ENCODE peak calls at places on chromosome 16, in ten cellular contexts. One of them, this sample, is unnamed.
A peak's percentile ranks its signal among the peaks of the same experiment; 100 is the strongest.

GRCh38 chr16:74603848-74604247 is 3.1 kb downstream of the GLG1 start:
- DNase-seq in AG04450: no peak
- DNase-seq in tibial artery: no peak
- DNase-seq in mucosa of descending colon: no peak
- DNase-seq in CD4-positive, alpha-beta T cell: no peak
- DNase-seq in breast epithelium: no peak
- DNase-seq in mammary epithelial cell: no peak
- DNase-seq in cardiac fibroblast: peak; percentile 33
- DNase-seq in CD8-positive, alpha-beta T cell: no peak
- DNase-seq in pancreas: no peak
- DNase-seq in this sample: no peak

GRCh38 chr16:11202260-11203091 is 53.5 kb downstream of the SOCS1 start:
- DNase-seq in AG04450: no peak
- DNase-seq in tibial artery: no peak
- DNase-seq in mucosa of descending colon: no peak
- DNase-seq in CD4-positive, alpha-beta T cell: no peak
- DNase-seq in breast epithelium: no peak
- DNase-seq in mammary epithelial cell: no peak
- DNase-seq in cardiac fibroblast: no peak
- DNase-seq in CD8-positive, alpha-beta T cell: no peak
- DNase-seq in pancreas: no peak
- DNase-seq in this sample: no peak

GRCh38 chr16:54507091-54507490 is 220.5 kb upstream of the IRX3 start:
- DNase-seq in AG04450: no peak
- DNase-seq in tibial artery: no peak
- DNase-seq in mucosa of descending colon: no peak
- DNase-seq in CD4-positive, alpha-beta T cell: no peak
- DNase-seq in breast epithelium: no peak
- DNase-seq in mammary epithelial cell: no peak
- DNase-seq in cardiac fibroblast: peak; percentile 58
- DNase-seq in CD8-positive, alpha-beta T cell: no peak
- DNase-seq in pancreas: no peak
- DNase-seq in this sample: no peak

GRCh38 chr16:56388209-56388608 is 37.1 kb downstream of the AMFR start:
- DNase-seq in AG04450: no peak
- DNase-seq in tibial artery: no peak
- DNase-seq in mucosa of descending colon: no peak
- DNase-seq in CD4-positive, alpha-beta T cell: no peak
- DNase-seq in breast epithelium: no peak
- DNase-seq in mammary epithelial cell: peak; percentile 37
- DNase-seq in cardiac fibroblast: no peak
- DNase-seq in CD8-positive, alpha-beta T cell: no peak
- DNase-seq in pancreas: no peak
- DNase-seq in this sample: no peak

GRCh38 chr16:9311303-9311954 is 220.0 kb downstream of the HAPSTR1 start:
- DNase-seq in AG04450: no peak
- DNase-seq in tibial artery: no peak
- DNase-seq in mucosa of descending colon: peak; percentile 56
- DNase-seq in CD4-positive, alpha-beta T cell: no peak
- DNase-seq in breast epithelium: no peak
- DNase-seq in mammary epithelial cell: no peak
- DNase-seq in cardiac fibroblast: no peak
- DNase-seq in CD8-positive, alpha-beta T cell: no peak
- DNase-seq in pancreas: no peak
- DNase-seq in this sample: no peak

GRCh38 chr16:13099822-13100221 is 198.4 kb downstream of the SHISA9 start:
- DNase-seq in AG04450: no peak
- DNase-seq in tibial artery: no peak
- DNase-seq in mucosa of descending colon: no peak
- DNase-seq in CD4-positive, alpha-beta T cell: no peak
- DNase-seq in breast epithelium: no peak
- DNase-seq in mammary epithelial cell: no peak
- DNase-seq in cardiac fibroblast: no peak
- DNase-seq in CD8-positive, alpha-beta T cell: no peak
- DNase-seq in pancreas: no peak
- DNase-seq in this sample: no peak

GRCh38 chr16:50469744-50470301 is 78.4 kb upstream of the NKD1 start:
- DNase-seq in AG04450: no peak
- DNase-seq in tibial artery: no peak
- DNase-seq in mucosa of descending colon: no peak
- DNase-seq in CD4-positive, alpha-beta T cell: no peak
- DNase-seq in breast epithelium: no peak
- DNase-seq in mammary epithelial cell: no peak
- DNase-seq in cardiac fibroblast: no peak
- DNase-seq in CD8-positive, alpha-beta T cell: no peak
- DNase-seq in pancreas: no peak
- DNase-seq in this sample: no peak

GRCh38 chr16:27636453-27637200 is 86.7 kb downstream of the KATNIP start:
- DNase-seq in AG04450: no peak
- DNase-seq in tibial artery: no peak
- DNase-seq in mucosa of descending colon: no peak
- DNase-seq in CD4-positive, alpha-beta T cell: no peak
- DNase-seq in breast epithelium: no peak
- DNase-seq in mammary epithelial cell: no peak
- DNase-seq in cardiac fibroblast: no peak
- DNase-seq in CD8-positive, alpha-beta T cell: no peak
- DNase-seq in pancreas: no peak
- DNase-seq in this sample: no peak

GRCh38 chr16:81715358-81716196 is 63.5 kb upstream of the PLCG2 start:
- DNase-seq in AG04450: no peak
- DNase-seq in tibial artery: no peak
- DNase-seq in mucosa of descending colon: no peak
- DNase-seq in CD4-positive, alpha-beta T cell: no peak
- DNase-seq in breast epithelium: no peak
- DNase-seq in mammary epithelial cell: no peak
- DNase-seq in cardiac fibroblast: no peak
- DNase-seq in CD8-positive, alpha-beta T cell: peak; percentile 33
- DNase-seq in pancreas: no peak
- DNase-seq in this sample: no peak

GRCh38 chr16:11386791-11387546 is 41.7 kb downstream of the RMI2 start:
- DNase-seq in AG04450: no peak
- DNase-seq in tibial artery: peak; percentile 51
- DNase-seq in mucosa of descending colon: no peak
- DNase-seq in CD4-positive, alpha-beta T cell: no peak
- DNase-seq in breast epithelium: no peak
- DNase-seq in mammary epithelial cell: no peak
- DNase-seq in cardiac fibroblast: peak; percentile 45
- DNase-seq in CD8-positive, alpha-beta T cell: no peak
- DNase-seq in pancreas: no peak
- DNase-seq in this sample: no peak

GRCh38 chr16:88537864-88538263 is 32.3 kb upstream of the ZC3H18 start:
- DNase-seq in AG04450: no peak
- DNase-seq in tibial artery: no peak
- DNase-seq in mucosa of descending colon: no peak
- DNase-seq in CD4-positive, alpha-beta T cell: no peak
- DNase-seq in breast epithelium: no peak
- DNase-seq in mammary epithelial cell: no peak
- DNase-seq in cardiac fibroblast: no peak
- DNase-seq in CD8-positive, alpha-beta T cell: no peak
- DNase-seq in pancreas: no peak
- DNase-seq in this sample: no peak

DNA sequence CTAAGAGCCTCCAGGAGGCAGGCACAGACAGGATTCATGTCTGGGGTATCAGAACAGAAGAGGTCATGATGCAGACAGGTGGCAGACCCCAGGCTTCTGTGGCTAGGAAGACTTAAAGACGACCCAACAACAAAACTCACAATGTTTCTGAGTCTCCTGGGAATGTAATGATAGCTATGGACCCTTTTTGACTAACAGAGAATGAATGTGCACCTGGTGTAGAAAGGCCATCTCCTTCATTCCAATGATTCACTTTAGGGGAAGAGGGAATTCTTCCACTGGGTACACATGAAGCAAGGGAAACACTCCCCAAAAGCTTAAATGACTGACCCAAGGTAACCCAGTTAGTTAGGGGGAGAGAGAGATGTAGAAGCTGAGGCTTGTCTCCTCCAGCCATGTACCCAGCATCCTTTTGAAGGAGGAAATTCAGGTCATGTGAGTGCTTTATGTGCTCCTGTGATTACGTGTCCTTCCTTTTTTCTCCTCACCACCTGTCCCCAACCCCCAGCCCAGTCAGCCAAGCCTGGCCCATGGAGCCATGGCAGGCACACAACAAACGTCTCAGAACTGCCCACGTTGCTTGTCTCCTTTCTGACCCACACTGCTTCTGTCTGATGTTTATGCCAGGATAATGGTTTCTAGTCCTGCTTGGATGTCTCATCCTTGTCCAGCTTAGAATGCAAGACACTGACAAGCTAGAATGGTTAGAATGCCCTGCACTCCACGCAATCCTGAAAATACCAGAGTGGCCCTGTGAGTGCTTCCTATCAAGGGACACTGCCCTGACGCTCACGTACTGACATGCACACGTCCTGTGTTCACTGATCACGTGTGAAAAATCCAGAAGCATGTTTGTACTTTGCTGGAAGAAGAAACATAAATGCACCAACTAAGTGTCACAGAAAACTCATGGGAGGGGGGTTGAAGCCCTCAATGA is 156.4 kb downstream of the ZFHX3 start:
- DNase-seq in AG04450: no peak
- DNase-seq in tibial artery: no peak
- DNase-seq in mucosa of descending colon: no peak
- DNase-seq in CD4-positive, alpha-beta T cell: no peak
- DNase-seq in breast epithelium: no peak
- DNase-seq in mammary epithelial cell: no peak
- DNase-seq in cardiac fibroblast: no peak
- DNase-seq in CD8-positive, alpha-beta T cell: no peak
- DNase-seq in pancreas: no peak
- DNase-seq in this sample: no peak
- TF ChIP-seq CTCF in AG04450: no peak
- TF ChIP-seq CTCF in tibial artery: no peak
- TF ChIP-seq CTCF in mucosa of descending colon: no peak
- TF ChIP-seq CTCF in CD4-positive, alpha-beta T cell: no peak
- TF ChIP-seq CTCF in breast epithelium: no peak
- TF ChIP-seq CTCF in mammary epithelial cell: no peak
- TF ChIP-seq CTCF in cardiac fibroblast: no peak
- TF ChIP-seq CTCF in CD8-positive, alpha-beta T cell: no peak
- TF ChIP-seq CTCF in pancreas: no peak
- TF ChIP-seq CTCF in this sample: no peak

GRCh38 chr16:30356401-30357084 is 1.4 kb upstream of the CD2BP2 start:
- DNase-seq in AG04450: no peak
- DNase-seq in tibial artery: no peak
- DNase-seq in mucosa of descending colon: peak; percentile 73
- DNase-seq in CD4-positive, alpha-beta T cell: no peak
- DNase-seq in breast epithelium: no peak
- DNase-seq in mammary epithelial cell: no peak
- DNase-seq in cardiac fibroblast: no peak
- DNase-seq in CD8-positive, alpha-beta T cell: no peak
- DNase-seq in pancreas: peak; percentile 35
- DNase-seq in this sample: no peak

GRCh38 chr16:30358577-30358936 is 3.4 kb upstream of the CD2BP2 start:
- DNase-seq in AG04450: no peak
- DNase-seq in tibial artery: no peak
- DNase-seq in mucosa of descending colon: peak; percentile 42
- DNase-seq in CD4-positive, alpha-beta T cell: no peak
- DNase-seq in breast epithelium: no peak
- DNase-seq in mammary epithelial cell: no peak
- DNase-seq in cardiac fibroblast: no peak
- DNase-seq in CD8-positive, alpha-beta T cell: no peak
- DNase-seq in pancreas: peak; percentile 16
- DNase-seq in this sample: no peak

GRCh38 chr16:30355954-30356308 is 823 bp upstream of the CD2BP2 start:
- DNase-seq in AG04450: no peak
- DNase-seq in tibial artery: no peak
- DNase-seq in mucosa of descending colon: no peak
- DNase-seq in CD4-positive, alpha-beta T cell: no peak
- DNase-seq in breast epithelium: no peak
- DNase-seq in mammary epithelial cell: no peak
- DNase-seq in cardiac fibroblast: no peak
- DNase-seq in CD8-positive, alpha-beta T cell: no peak
- DNase-seq in pancreas: no peak
- DNase-seq in this sample: no peak

GRCh38 chr16:30357715-30358576 is 2.8 kb upstream of the CD2BP2 start:
- DNase-seq in AG04450: no peak
- DNase-seq in tibial artery: no peak
- DNase-seq in mucosa of descending colon: peak; percentile 43
- DNase-seq in CD4-positive, alpha-beta T cell: no peak
- DNase-seq in breast epithelium: no peak
- DNase-seq in mammary epithelial cell: no peak
- DNase-seq in cardiac fibroblast: no peak
- DNase-seq in CD8-positive, alpha-beta T cell: no peak
- DNase-seq in pancreas: peak; percentile 16
- DNase-seq in this sample: no peak

GRCh38 chr16:30357085-30357714 is 2.1 kb upstream of the CD2BP2 start:
- DNase-seq in AG04450: no peak
- DNase-seq in tibial artery: no peak
- DNase-seq in mucosa of descending colon: peak; percentile 26
- DNase-seq in CD4-positive, alpha-beta T cell: no peak
- DNase-seq in breast epithelium: no peak
- DNase-seq in mammary epithelial cell: no peak
- DNase-seq in cardiac fibroblast: no peak
- DNase-seq in CD8-positive, alpha-beta T cell: no peak
- DNase-seq in pancreas: peak; percentile 15
- DNase-seq in this sample: no peak
- TF ChIP-seq CTCF in AG04450: no peak
- TF ChIP-seq CTCF in tibial artery: no peak
- TF ChIP-seq CTCF in mucosa of descending colon: no peak
- TF ChIP-seq CTCF in CD4-positive, alpha-beta T cell: no peak
- TF ChIP-seq CTCF in breast epithelium: no peak
- TF ChIP-seq CTCF in mammary epithelial cell: no peak
- TF ChIP-seq CTCF in cardiac fibroblast: no peak
- TF ChIP-seq CTCF in CD8-positive, alpha-beta T cell: no peak
- TF ChIP-seq CTCF in pancreas: no peak
- TF ChIP-seq CTCF in this sample: no peak

DNA sequence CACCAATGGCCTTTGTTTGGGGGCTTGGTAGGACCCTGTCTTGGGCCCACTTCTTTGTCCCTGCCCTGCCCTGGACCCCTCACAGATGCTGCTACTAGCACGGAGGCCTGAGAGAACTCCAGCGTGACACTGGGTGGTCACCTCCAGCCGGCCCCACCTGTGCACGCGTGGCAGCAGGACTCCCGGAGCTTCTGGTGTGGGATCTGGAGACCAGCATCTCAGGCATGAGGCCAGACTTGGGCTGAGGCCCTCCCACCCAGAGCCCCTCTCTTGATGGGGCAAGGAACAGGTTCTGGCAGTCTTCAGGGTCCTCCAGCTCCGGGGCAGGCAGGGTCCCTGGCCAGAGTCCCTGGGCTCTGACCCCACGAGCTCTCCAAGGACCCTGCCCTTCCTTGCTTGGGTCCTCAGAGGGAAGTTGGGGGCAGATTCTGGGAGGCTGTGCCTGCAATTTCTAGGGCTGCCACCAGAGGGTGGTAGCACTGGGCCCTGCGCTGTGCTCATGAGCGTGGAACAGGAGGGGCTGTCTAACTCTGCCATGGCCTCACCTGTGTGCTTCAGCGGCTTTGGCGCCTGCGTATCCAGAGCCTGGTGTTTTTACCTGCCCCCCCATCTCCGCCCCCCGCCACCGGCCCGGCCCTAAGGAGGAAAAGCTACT is 3.1 kb upstream of the BAIAP3 start:
- DNase-seq in AG04450: no peak
- DNase-seq in tibial artery: no peak
- DNase-seq in mucosa of descending colon: no peak
- DNase-seq in CD4-positive, alpha-beta T cell: no peak
- DNase-seq in breast epithelium: no peak
- DNase-seq in mammary epithelial cell: no peak
- DNase-seq in cardiac fibroblast: no peak
- DNase-seq in CD8-positive, alpha-beta T cell: no peak
- DNase-seq in pancreas: no peak
- DNase-seq in this sample: no peak
- TF ChIP-seq CTCF in AG04450: peak; percentile 42
- TF ChIP-seq CTCF in tibial artery: no peak
- TF ChIP-seq CTCF in mucosa of descending colon: peak; percentile 27
- TF ChIP-seq CTCF in CD4-positive, alpha-beta T cell: peak; percentile 24
- TF ChIP-seq CTCF in breast epithelium: no peak
- TF ChIP-seq CTCF in mammary epithelial cell: peak; percentile 38
- TF ChIP-seq CTCF in cardiac fibroblast: peak; percentile 64
- TF ChIP-seq CTCF in CD8-positive, alpha-beta T cell: no peak
- TF ChIP-seq CTCF in pancreas: peak; percentile 30
- TF ChIP-seq CTCF in this sample: peak; percentile 62

GRCh38 chr16:48113471-48113870 is 42.3 kb downstream of the ABCC12 start:
- DNase-seq in AG04450: no peak
- DNase-seq in tibial artery: no peak
- DNase-seq in mucosa of descending colon: no peak
- DNase-seq in CD4-positive, alpha-beta T cell: no peak
- DNase-seq in breast epithelium: no peak
- DNase-seq in mammary epithelial cell: no peak
- DNase-seq in cardiac fibroblast: no peak
- DNase-seq in CD8-positive, alpha-beta T cell: no peak
- DNase-seq in pancreas: no peak
- DNase-seq in this sample: no peak
- TF ChIP-seq CTCF in AG04450: peak; percentile 8
- TF ChIP-seq CTCF in tibial artery: no peak
- TF ChIP-seq CTCF in mucosa of descending colon: no peak
- TF ChIP-seq CTCF in CD4-positive, alpha-beta T cell: no peak
- TF ChIP-seq CTCF in breast epithelium: no peak
- TF ChIP-seq CTCF in mammary epithelial cell: peak; percentile 50
- TF ChIP-seq CTCF in cardiac fibroblast: no peak
- TF ChIP-seq CTCF in CD8-positive, alpha-beta T cell: no peak
- TF ChIP-seq CTCF in pancreas: no peak
- TF ChIP-seq CTCF in this sample: peak; percentile 34

This sample was measured in retinal pigment epithelial cell.